ENCODE peak calls at places on chromosome 16, in eight cellular contexts. I is gastrocnemius medialis, O is sigmoid colon, F is lung, L is stomach, R is adrenal gland, J is ovary, N is A549. D is an unnamed sample.

GRCh38 chr16:69003500-69003899 is 102.0 kb upstream of the HAS3 start:
- DNase-seq in I (no peak), O (no peak), F (no peak), L (no peak), R (no peak), J (no peak), N (no peak), D (no peak)

GRCh38 chr16:28210979-28211505 is 723 bp downstream of the XPO6 start:
- DNase-seq in I (peak; percentile 57), O (peak; percentile 81), F (peak; percentile 66), L (peak; percentile 64), R (peak; percentile 82), J (peak; percentile 72), N (peak; percentile 60), D (peak; percentile 74)

GRCh38 chr16:84995666-84996065 is 15.7 kb downstream of the ZDHHC7 start:
- DNase-seq in I (peak; percentile 41), O (no peak), F (no peak), L (peak; percentile 70), R (no peak), J (no peak), N (no peak), D (no peak)

GRCh38 chr16:15643453-15644305 is 725 bp upstream of the MARF1 start:
- DNase-seq in I (no peak), O (no peak), F (no peak), L (no peak), R (peak; percentile 38), J (peak; percentile 40), N (peak; percentile 61), D (no peak)

GRCh38 chr16:49834496-49835009 is 21.4 kb downstream of the ZNF423 start:
- DNase-seq in I (peak; percentile 88), O (peak; percentile 87), F (no peak), L (no peak), R (no peak), J (peak; percentile 79), N (no peak), D (no peak)

GRCh38 chr16:77877712-77878111 is 89.3 kb downstream of the VAT1L start:
- DNase-seq in I (no peak), O (no peak), F (no peak), L (no peak), R (no peak), J (no peak), N (peak; percentile 10), D (no peak)

GRCh38 chr16:84593825-84594724 is 23.8 kb downstream of the COTL1 start:
- DNase-seq in I (no peak), O (no peak), F (peak; percentile 55), L (peak; percentile 78), R (no peak), J (no peak), N (no peak), D (no peak)

GRCh38 chr16:26988186-26988585 is 78.5 kb upstream of the C16orf82 start:
- DNase-seq in I (no peak), O (no peak), F (no peak), L (no peak), R (no peak), J (no peak), N (no peak), D (no peak)

GRCh38 chr16:71441348-71441781 is 489 bp downstream of the TLE7 start:
- DNase-seq in I (no peak), O (no peak), F (no peak), L (no peak), R (no peak), J (no peak), N (no peak), D (no peak)

GRCh38 chr16:65547799-65548446 is 426.1 kb upstream of the CDH11 start:
- DNase-seq in I (no peak), O (no peak), F (no peak), L (no peak), R (no peak), J (no peak), N (no peak), D (no peak)

GRCh38 chr16:62077998-62078397 is 41.8 kb upstream of the CDH8 start:
- DNase-seq in I (no peak), O (no peak), F (no peak), L (no peak), R (no peak), J (no peak), N (no peak), D (no peak)

GRCh38 chr16:75252946-75253911 is 1.8 kb upstream of the BCAR1 start:
- DNase-seq in I (no peak), O (peak; percentile 77), F (peak; percentile 28), L (no peak), R (peak; percentile 44), J (peak; percentile 68), N (no peak), D (peak; percentile 57)

GRCh38 chr16:84423416-84423837 is 55.1 kb downstream of the ATP2C2 start:
- DNase-seq in I (no peak), O (no peak), F (no peak), L (no peak), R (no peak), J (no peak), N (peak; percentile 66), D (no peak)

GRCh38 chr16:24580665-24581064 is 41.3 kb downstream of the RBBP6 start:
- DNase-seq in I (no peak), O (no peak), F (no peak), L (no peak), R (no peak), J (no peak), N (peak; percentile 33), D (no peak)

GRCh38 chr16:85947511-85948509 is 48.8 kb downstream of the IRF8 start:
- DNase-seq in I (no peak), O (no peak), F (no peak), L (peak; percentile 43), R (no peak), J (no peak), N (no peak), D (no peak)

GRCh38 chr16:2090481-2090797 is 42.7 kb downstream of the TSC2 start:
- DNase-seq in I (peak; percentile 44), O (no peak), F (no peak), L (peak; percentile 57), R (no peak), J (no peak), N (no peak), D (no peak)

GRCh38 chr16:69286941-69287713 is 24.0 kb upstream of the VPS4A start:
- DNase-seq in I (peak; percentile 76), O (peak; percentile 81), F (peak; percentile 56), L (no peak), R (peak; percentile 67), J (no peak), N (peak; percentile 25), D (no peak)

GRCh38 chr16:1762879-1763520 is 8.3 kb downstream of the NME3 start:
- DNase-seq in I (no peak), O (no peak), F (no peak), L (peak; percentile 48), R (no peak), J (peak; percentile 27), N (no peak), D (no peak)

DNA sequence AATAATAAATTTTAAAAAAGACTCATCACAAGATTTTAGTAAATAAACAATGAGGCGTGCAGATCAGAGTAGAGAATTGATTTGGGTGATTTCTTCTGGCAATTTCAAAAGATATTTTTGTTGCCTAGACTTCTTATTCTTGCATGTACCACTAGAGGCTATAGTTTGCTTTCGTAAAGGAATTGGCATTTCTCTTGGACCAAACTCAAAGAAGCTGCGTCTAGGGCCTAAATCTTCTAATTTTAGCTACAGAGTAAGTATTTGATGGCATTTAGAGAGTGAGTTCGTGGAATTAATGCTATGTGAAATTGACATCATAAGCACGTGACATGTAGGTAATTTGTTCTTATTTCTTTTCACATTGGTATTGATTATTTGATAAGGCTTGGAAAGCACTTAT is 24.4 kb upstream of the ABCC11 start:
- DNase-seq in I (no peak), O (no peak), F (no peak), L (no peak), R (no peak), J (no peak), N (no peak), D (no peak)
- TF ChIP-seq CTCF in I (no peak), O (no peak), F (no peak), L (no peak), R (no peak), J (no peak), N (no peak), D (peak; percentile 15)

GRCh38 chr16:80716564-80717139 is 87.7 kb downstream of the CDYL2 start:
- DNase-seq in I (no peak), O (no peak), F (no peak), L (no peak), R (no peak), J (no peak), N (no peak), D (no peak)
- H3K4me1 ChIP-seq in I (no peaks in the 10 kb centered on the region), O (no peaks in the 10 kb centered on the region), F (no peaks in the 10 kb centered on the region), L (peaks cover 22% of the 10 kb centered on the region), R (no peaks in the 10 kb centered on the region), J (no peaks in the 10 kb centered on the region), N (no peaks in the 10 kb centered on the region), D (no peaks in the 10 kb centered on the region)

GRCh38 chr16:5018791-5019190 is 14.9 kb downstream of the NAGPA start:
- DNase-seq in I (no peak), O (no peak), F (no peak), L (no peak), R (no peak), J (peak; percentile 64), N (no peak), D (no peak)
- H3K27ac ChIP-seq in I (no peak overlapping the region), O (no peak overlapping the region), F (no peak overlapping the region), L (no peak overlapping the region), R (no peak overlapping the region), J (peak overlapping the region; percentile 56), N (no peak overlapping the region), D (no peak overlapping the region)

GRCh38 chr16:51813609-51814008 is 662.5 kb upstream of the SALL1 start:
- DNase-seq in I (no peak), O (no peak), F (no peak), L (no peak), R (no peak), J (no peak), N (no peak), D (no peak)
- TF ChIP-seq CTCF in I (no peak), O (no peak), F (no peak), L (no peak), R (no peak), J (no peak), N (no peak), D (no peak)

GRCh38 chr16:31395647-31396046 is 2.5 kb downstream of the ITGAD start:
- DNase-seq in I (no peak), O (peak; percentile 68), F (no peak), L (no peak), R (peak; percentile 38), J (no peak), N (no peak), D (no peak)

GRCh38 chr16:31401436-31401835 is 8.3 kb downstream of the ITGAD start:
- DNase-seq in I (no peak), O (no peak), F (no peak), L (no peak), R (no peak), J (no peak), N (no peak), D (no peak)

GRCh38 chr16:31397101-31397660 is 4.0 kb downstream of the ITGAD start:
- DNase-seq in I (no peak), O (no peak), F (no peak), L (no peak), R (no peak), J (no peak), N (no peak), D (no peak)

GRCh38 chr16:31400191-31400590 is 7.1 kb downstream of the ITGAD start:
- DNase-seq in I (no peak), O (no peak), F (no peak), L (no peak), R (no peak), J (no peak), N (no peak), D (no peak)

GRCh38 chr16:31397701-31398100 is 4.6 kb downstream of the ITGAD start:
- DNase-seq in I (no peak), O (no peak), F (no peak), L (no peak), R (no peak), J (no peak), N (no peak), D (no peak)
- H3K4me1 ChIP-seq in I (no peaks in the 10 kb centered on the region), O (no peaks in the 10 kb centered on the region), F (no peaks in the 10 kb centered on the region), L (no peaks in the 10 kb centered on the region), R (no peaks in the 10 kb centered on the region), J (no peaks in the 10 kb centered on the region), N (peaks cover 3% of the 10 kb centered on the region), D (peaks cover 3% of the 10 kb centered on the region)

D was measured in RWPE2.